ENCODE peak calls at places on chromosome 15, in four cellular contexts. One of them, this sample, is unnamed.
A peak's percentile ranks its signal among the peaks of the same experiment; 100 is the strongest.

GRCh38 chr15:69648215-69648614 is 195.6 kb downstream of the RPLP1 start:
- DNase-seq in K562: no peak
- DNase-seq in IMR-90: no peak
- DNase-seq in GM12878: no peak
- DNase-seq in this sample: no peak

GRCh38 chr15:72782993-72783562 is 480 bp downstream of the ADPGK start:
- DNase-seq in IMR-90: peak; percentile 27
- DNase-seq in GM12878: peak; percentile 43
- DNase-seq in K562: no peak
- DNase-seq in this sample: no peak

GRCh38 chr15:29933043-29933442 is 110.8 kb upstream of the TJP1 start:
- DNase-seq in IMR-90: no peak
- DNase-seq in K562: no peak
- DNase-seq in GM12878: no peak
- DNase-seq in this sample: no peak

GRCh38 chr15:40055576-40056293 is 16.8 kb upstream of the SRP14 start:
- DNase-seq in IMR-90: no peak
- DNase-seq in K562: no peak
- DNase-seq in GM12878: no peak
- DNase-seq in this sample: no peak

GRCh38 chr15:61459785-61460707 is 230.9 kb upstream of the RORA start:
- DNase-seq in GM12878: no peak
- DNase-seq in IMR-90: peak; percentile 9
- DNase-seq in K562: no peak
- DNase-seq in this sample: peak; percentile 47

GRCh38 chr15:36358094-36358961 is 221.1 kb upstream of the CDIN1 start:
- DNase-seq in GM12878: no peak
- DNase-seq in IMR-90: peak; percentile 95
- DNase-seq in K562: no peak
- DNase-seq in this sample: peak; percentile 20

GRCh38 chr15:35886765-35887164 is 340.8 kb upstream of the DPH6 start:
- DNase-seq in K562: no peak
- DNase-seq in IMR-90: peak; percentile 62
- DNase-seq in GM12878: no peak
- DNase-seq in this sample: peak; percentile 63

GRCh38 chr15:92645051-92645631 is 10.4 kb downstream of the FAM174B start:
- DNase-seq in GM12878: no peak
- DNase-seq in K562: peak; percentile 21
- DNase-seq in IMR-90: no peak
- DNase-seq in this sample: peak; percentile 87

GRCh38 chr15:31326729-31327673 is at the start of gene KLF13:
- DNase-seq in GM12878: no peak
- DNase-seq in IMR-90: peak; percentile 64
- DNase-seq in K562: peak; percentile 55
- DNase-seq in this sample: no peak

GRCh38 chr15:45183001-45183400 is 4.8 kb downstream of the SHF start:
- DNase-seq in IMR-90: no peak
- DNase-seq in K562: no peak
- DNase-seq in GM12878: no peak
- DNase-seq in this sample: no peak

GRCh38 chr15:47184003-47184404 is 533.3 kb upstream of the SEMA6D start:
- DNase-seq in GM12878: no peak
- DNase-seq in K562: no peak
- DNase-seq in IMR-90: no peak
- DNase-seq in this sample: peak; percentile 62

GRCh38 chr15:85607842-85608241 is 186.9 kb downstream of the KLHL25 start:
- DNase-seq in GM12878: no peak
- DNase-seq in IMR-90: peak; percentile 93
- DNase-seq in K562: no peak
- DNase-seq in this sample: peak; percentile 92

GRCh38 chr15:40501487-40501886 is 30.7 kb downstream of the CHST14 start:
- DNase-seq in K562: no peak
- DNase-seq in IMR-90: no peak
- DNase-seq in GM12878: no peak
- DNase-seq in this sample: no peak

GRCh38 chr15:89293012-89293411 is 41.6 kb downstream of the POLG start:
- DNase-seq in IMR-90: peak; percentile 5
- DNase-seq in GM12878: no peak
- DNase-seq in K562: no peak
- DNase-seq in this sample: no peak

GRCh38 chr15:98689431-98689861 is 41.1 kb downstream of the IGF1R start:
- DNase-seq in IMR-90: peak; percentile 54
- DNase-seq in K562: no peak
- DNase-seq in GM12878: no peak
- DNase-seq in this sample: no peak

GRCh38 chr15:43285609-43286037 is 18.9 kb upstream of the TGM5 start:
- DNase-seq in GM12878: peak; percentile 42
- DNase-seq in K562: peak; percentile 74
- DNase-seq in IMR-90: peak; percentile 67
- DNase-seq in this sample: peak; percentile 64

GRCh38 chr15:77905301-77905920 is 172.1 kb downstream of the TBC1D2B start:
- DNase-seq in GM12878: no peak
- DNase-seq in IMR-90: no peak
- DNase-seq in K562: no peak
- DNase-seq in this sample: no peak

GRCh38 chr15:96404560-96404959 is 74.1 kb downstream of the NR2F2 start:
- DNase-seq in IMR-90: no peak
- DNase-seq in K562: no peak
- DNase-seq in GM12878: no peak
- DNase-seq in this sample: no peak
- H3K27ac ChIP-seq in IMR-90: no peak overlapping the region
- H3K27ac ChIP-seq in K562: no peak overlapping the region
- H3K27ac ChIP-seq in GM12878: no peak overlapping the region
- H3K27ac ChIP-seq in this sample: no peak overlapping the region

GRCh38 chr15:73832657-73833056 is 40.7 kb upstream of the TBC1D21 start:
- DNase-seq in GM12878: no peak
- DNase-seq in K562: no peak
- DNase-seq in IMR-90: no peak
- DNase-seq in this sample: no peak
- TF ChIP-seq FOS in GM12878: no peak
- TF ChIP-seq FOS in K562: no peak
- TF ChIP-seq FOS in IMR-90: no peak
- TF ChIP-seq FOS in this sample: no peak

DNA sequence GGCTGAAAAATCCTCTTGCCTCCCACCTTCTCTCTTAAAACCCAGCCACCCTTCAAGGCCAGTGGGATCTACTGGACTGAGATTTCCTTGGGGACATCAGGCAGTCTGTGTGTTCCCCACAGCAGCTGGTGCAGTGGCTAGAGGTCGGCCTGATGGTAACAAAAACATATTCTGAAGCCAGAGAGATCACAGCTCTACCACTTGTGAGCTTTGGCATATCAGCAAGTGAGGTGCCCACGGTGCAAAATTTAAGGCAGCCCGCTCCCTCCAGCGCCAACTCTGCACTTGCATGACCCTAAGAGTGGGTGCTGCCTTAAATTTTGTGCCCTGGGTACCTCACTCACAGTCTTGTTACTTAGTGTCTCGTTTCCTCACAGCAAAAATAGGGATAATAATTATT is 97.2 kb downstream of the MESD start:
- DNase-seq in K562: no peak
- DNase-seq in GM12878: no peak
- DNase-seq in IMR-90: no peak
- DNase-seq in this sample: no peak
- H3K27ac ChIP-seq in K562: no peak overlapping the region
- H3K27ac ChIP-seq in GM12878: no peak overlapping the region
- H3K27ac ChIP-seq in IMR-90: no peak overlapping the region
- H3K27ac ChIP-seq in this sample: no peak overlapping the region

DNA sequence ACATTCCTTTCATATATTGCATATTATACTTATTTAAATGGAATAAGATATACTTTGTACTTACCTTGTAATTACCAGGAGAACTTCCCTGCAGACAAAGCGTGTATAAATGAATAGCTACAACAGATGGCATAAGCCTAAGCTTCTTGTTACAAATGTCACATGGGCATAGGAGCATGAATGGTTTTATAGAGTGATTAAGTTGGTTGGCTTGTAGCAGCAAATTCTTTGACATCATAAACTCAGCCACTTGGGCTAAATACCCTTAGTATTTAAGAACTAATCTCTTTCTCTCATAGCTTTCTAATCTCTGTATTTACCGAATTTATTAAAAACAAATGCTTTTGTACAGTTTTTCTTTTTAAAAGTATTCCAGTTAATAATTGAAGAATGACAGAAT is at the start of gene UBAP1L:
- DNase-seq in GM12878: no peak
- DNase-seq in IMR-90: no peak
- DNase-seq in K562: no peak
- DNase-seq in this sample: no peak
- TF ChIP-seq FOS in GM12878: no peak
- TF ChIP-seq FOS in IMR-90: no peak
- TF ChIP-seq FOS in K562: no peak
- TF ChIP-seq FOS in this sample: no peak

DNA sequence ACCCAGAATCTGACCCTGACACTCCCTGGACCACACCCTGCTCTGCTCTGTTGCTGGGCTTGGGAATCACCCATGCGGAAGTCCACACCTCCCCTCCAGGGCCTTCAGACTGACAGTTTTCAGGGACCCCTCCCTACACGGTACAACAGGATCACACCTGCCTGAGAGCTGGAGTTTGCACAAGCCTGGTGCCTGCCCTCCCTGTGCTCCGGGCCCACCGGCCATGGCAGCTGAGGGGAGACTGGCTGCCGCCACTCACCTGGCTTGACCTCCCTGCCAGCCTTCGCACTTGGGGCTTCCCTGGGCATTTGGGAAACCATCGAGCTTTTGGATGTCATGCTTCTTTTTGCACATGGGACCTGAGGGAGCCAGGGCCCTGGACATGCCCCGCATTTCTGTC is 95.9 kb upstream of the ANKRD34C start:
- DNase-seq in GM12878: no peak
- DNase-seq in K562: no peak
- DNase-seq in IMR-90: no peak
- DNase-seq in this sample: no peak
- H3K27ac ChIP-seq in GM12878: no peak overlapping the region
- H3K27ac ChIP-seq in K562: no peak overlapping the region
- H3K27ac ChIP-seq in IMR-90: no peak overlapping the region
- H3K27ac ChIP-seq in this sample: no peak overlapping the region

DNA sequence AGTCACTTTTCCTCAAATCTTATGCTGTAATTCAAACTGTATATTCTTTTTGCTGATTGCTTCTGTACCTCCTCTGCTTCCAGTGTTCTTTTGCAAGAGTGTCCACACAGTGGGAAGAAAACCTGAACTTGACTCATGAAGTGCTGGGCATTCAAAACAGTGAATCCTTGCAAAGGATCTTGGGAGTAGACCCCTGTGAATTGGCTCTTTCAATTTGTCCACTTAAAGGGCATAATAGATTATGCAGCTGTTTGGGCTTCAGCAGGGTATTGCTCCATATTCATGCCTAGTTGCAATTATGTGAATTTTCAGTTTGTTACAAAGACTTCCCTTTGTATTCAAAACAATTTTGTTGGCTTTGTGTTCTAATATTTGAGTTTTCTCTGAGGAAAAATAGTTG is 11.4 kb downstream of the ZFAND6 start:
- DNase-seq in K562: no peak
- DNase-seq in GM12878: no peak
- DNase-seq in IMR-90: peak; percentile 58
- DNase-seq in this sample: no peak
- TF ChIP-seq FOS in K562: no peak
- TF ChIP-seq FOS in GM12878: no peak
- TF ChIP-seq FOS in IMR-90: no peak
- TF ChIP-seq FOS in this sample: no peak

DNA sequence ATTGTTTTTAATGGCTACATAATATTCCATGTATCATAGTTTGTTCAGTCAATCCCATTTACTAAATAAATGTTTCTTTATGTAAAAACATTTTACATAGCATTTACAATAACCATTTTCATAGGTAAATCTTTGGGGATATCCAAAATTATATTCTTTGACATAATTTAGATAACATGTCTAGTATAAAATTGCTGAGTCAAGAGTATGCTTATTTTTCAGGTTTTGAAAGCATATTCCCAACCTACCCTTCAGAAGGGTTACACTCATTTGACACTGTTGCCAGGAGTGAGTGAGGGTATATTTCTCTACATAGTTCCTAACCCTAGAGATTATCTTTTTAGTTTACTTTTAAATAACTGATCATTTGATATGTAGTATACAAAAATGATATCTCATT is 84.6 kb upstream of the ADAMTSL3 start:
- DNase-seq in K562: no peak
- DNase-seq in GM12878: no peak
- DNase-seq in IMR-90: no peak
- DNase-seq in this sample: no peak
- H3K27ac ChIP-seq in K562: no peak overlapping the region
- H3K27ac ChIP-seq in GM12878: no peak overlapping the region
- H3K27ac ChIP-seq in IMR-90: no peak overlapping the region
- H3K27ac ChIP-seq in this sample: no peak overlapping the region

GRCh38 chr15:88196961-88197360 is 59.6 kb downstream of the NTRK3 start:
- DNase-seq in IMR-90: no peak
- DNase-seq in GM12878: no peak
- DNase-seq in K562: no peak
- DNase-seq in this sample: no peak

GRCh38 chr15:88193415-88193814 is 63.1 kb downstream of the NTRK3 start:
- DNase-seq in K562: peak; percentile 12
- DNase-seq in GM12878: no peak
- DNase-seq in IMR-90: no peak
- DNase-seq in this sample: no peak

GRCh38 chr15:88191806-88192165 is 64.8 kb downstream of the NTRK3 start:
- DNase-seq in K562: no peak
- DNase-seq in GM12878: no peak
- DNase-seq in IMR-90: no peak
- DNase-seq in this sample: no peak

DNA sequence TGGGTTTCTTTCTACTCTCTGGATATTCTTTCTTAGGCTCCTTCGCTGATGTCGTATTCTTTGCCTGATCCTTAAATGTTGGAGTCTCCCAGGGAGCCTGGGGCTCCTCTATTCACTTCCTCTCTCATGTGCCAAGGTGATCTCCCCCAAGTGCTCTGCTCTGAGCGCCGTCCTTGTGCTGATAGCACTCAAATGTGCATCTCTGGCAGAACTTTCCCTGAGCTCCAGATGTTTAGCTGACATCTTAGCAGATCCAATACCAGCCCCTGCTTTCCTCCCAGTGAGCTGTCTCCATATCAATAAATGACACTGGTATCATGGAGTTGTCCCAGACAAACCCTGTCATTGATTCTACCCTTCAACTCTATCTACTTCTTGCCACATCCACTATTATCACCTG is 62.4 kb downstream of the NTRK3 start:
- DNase-seq in IMR-90: no peak
- DNase-seq in K562: no peak
- DNase-seq in GM12878: no peak
- DNase-seq in this sample: no peak
- TF ChIP-seq FOS in IMR-90: no peak
- TF ChIP-seq FOS in K562: no peak
- TF ChIP-seq FOS in GM12878: no peak
- TF ChIP-seq FOS in this sample: no peak

GRCh38 chr15:99857836-99858235 is 124.6 kb upstream of the LYSMD4 start:
- DNase-seq in K562: no peak
- DNase-seq in GM12878: no peak
- DNase-seq in IMR-90: no peak
- DNase-seq in this sample: no peak

GRCh38 chr15:99863527-99864198 is 130.4 kb upstream of the LYSMD4 start:
- DNase-seq in K562: no peak
- DNase-seq in GM12878: no peak
- DNase-seq in IMR-90: peak; percentile 10
- DNase-seq in this sample: no peak
- H3K27ac ChIP-seq in K562: no peak overlapping the region
- H3K27ac ChIP-seq in GM12878: no peak overlapping the region
- H3K27ac ChIP-seq in IMR-90: no peak overlapping the region
- H3K27ac ChIP-seq in this sample: no peak overlapping the region